ENCODE peak calls at places on chromosomes 6 and 20, in eight cellular contexts. One of them, this sample, is unnamed.

GRCh38 chr6:21595265-21595950 is 1.9 kb downstream of the SOX4 start:
- DNase-seq in Calu3: peak
- DNase-seq in endothelial cell: peak
- DNase-seq in brain microvascular endothelial cell: no peak
- DNase-seq in tibial nerve: peak
- DNase-seq in CD8-positive, alpha-beta T cell: no peak
- DNase-seq in RWPE1: peak
- DNase-seq in OCI-LY7: peak
- DNase-seq in this sample: peak

GRCh38 chr6:97401533-97401932 is 118.5 kb upstream of the MMS22L start:
- DNase-seq in OCI-LY7: no peak
- DNase-seq in brain microvascular endothelial cell: peak
- DNase-seq in RWPE1: no peak
- DNase-seq in Calu3: no peak
- DNase-seq in tibial nerve: no peak
- DNase-seq in CD8-positive, alpha-beta T cell: no peak
- DNase-seq in endothelial cell: no peak
- DNase-seq in this sample: no peak

GRCh38 chr6:163094881-163095280 is 319.6 kb upstream of the QKI start:
- DNase-seq in RWPE1: no peak
- DNase-seq in tibial nerve: no peak
- DNase-seq in endothelial cell: no peak
- DNase-seq in brain microvascular endothelial cell: no peak
- DNase-seq in Calu3: no peak
- DNase-seq in CD8-positive, alpha-beta T cell: no peak
- DNase-seq in OCI-LY7: no peak
- DNase-seq in this sample: no peak

GRCh38 chr6:169943521-169944337 is 192.3 kb downstream of the ERMARD start:
- DNase-seq in Calu3: no peak
- DNase-seq in endothelial cell: no peak
- DNase-seq in tibial nerve: no peak
- DNase-seq in RWPE1: no peak
- DNase-seq in OCI-LY7: no peak
- DNase-seq in CD8-positive, alpha-beta T cell: no peak
- DNase-seq in brain microvascular endothelial cell: no peak
- DNase-seq in this sample: no peak

GRCh38 chr20:31538327-31538726 is 24.1 kb downstream of the HM13 start:
- DNase-seq in endothelial cell: no peak
- DNase-seq in Calu3: no peak
- DNase-seq in CD8-positive, alpha-beta T cell: no peak
- DNase-seq in OCI-LY7: no peak
- DNase-seq in brain microvascular endothelial cell: no peak
- DNase-seq in RWPE1: no peak
- DNase-seq in tibial nerve: no peak
- DNase-seq in this sample: no peak

GRCh38 chr6:68967549-68968300 is 332.6 kb downstream of the ADGRB3 start:
- DNase-seq in CD8-positive, alpha-beta T cell: peak
- DNase-seq in tibial nerve: peak
- DNase-seq in brain microvascular endothelial cell: peak
- DNase-seq in Calu3: peak
- DNase-seq in RWPE1: peak
- DNase-seq in endothelial cell: peak
- DNase-seq in OCI-LY7: peak
- DNase-seq in this sample: peak

GRCh38 chr20:49552007-49552406 is 15.9 kb downstream of the PTGIS start:
- DNase-seq in CD8-positive, alpha-beta T cell: no peak
- DNase-seq in brain microvascular endothelial cell: no peak
- DNase-seq in RWPE1: no peak
- DNase-seq in OCI-LY7: no peak
- DNase-seq in endothelial cell: no peak
- DNase-seq in Calu3: no peak
- DNase-seq in tibial nerve: no peak
- DNase-seq in this sample: no peak

GRCh38 chr20:12575352-12576095 is 433.2 kb upstream of the SPTLC3 start:
- DNase-seq in RWPE1: no peak
- DNase-seq in CD8-positive, alpha-beta T cell: no peak
- DNase-seq in Calu3: no peak
- DNase-seq in tibial nerve: peak
- DNase-seq in OCI-LY7: no peak
- DNase-seq in endothelial cell: no peak
- DNase-seq in brain microvascular endothelial cell: no peak
- DNase-seq in this sample: no peak

GRCh38 chr20:34123309-34123708 is 11.3 kb upstream of the EIF2S2 start:
- DNase-seq in endothelial cell: no peak
- DNase-seq in OCI-LY7: no peak
- DNase-seq in Calu3: no peak
- DNase-seq in RWPE1: no peak
- DNase-seq in CD8-positive, alpha-beta T cell: no peak
- DNase-seq in brain microvascular endothelial cell: no peak
- DNase-seq in tibial nerve: no peak
- DNase-seq in this sample: no peak

GRCh38 chr6:7589221-7589620 is 777 bp upstream of the SNRNP48 start:
- DNase-seq in brain microvascular endothelial cell: no peak
- DNase-seq in CD8-positive, alpha-beta T cell: no peak
- DNase-seq in endothelial cell: no peak
- DNase-seq in Calu3: no peak
- DNase-seq in RWPE1: peak
- DNase-seq in tibial nerve: no peak
- DNase-seq in OCI-LY7: no peak
- DNase-seq in this sample: no peak

GRCh38 chr6:162416845-162417537 is 310.6 kb downstream of the PRKN start:
- DNase-seq in brain microvascular endothelial cell: no peak
- DNase-seq in endothelial cell: no peak
- DNase-seq in Calu3: no peak
- DNase-seq in CD8-positive, alpha-beta T cell: no peak
- DNase-seq in tibial nerve: no peak
- DNase-seq in RWPE1: no peak
- DNase-seq in OCI-LY7: no peak
- DNase-seq in this sample: no peak

GRCh38 chr6:72798196-72798595 is 176.3 kb downstream of the KCNQ5 start:
- DNase-seq in brain microvascular endothelial cell: peak
- DNase-seq in tibial nerve: no peak
- DNase-seq in OCI-LY7: no peak
- DNase-seq in CD8-positive, alpha-beta T cell: no peak
- DNase-seq in Calu3: no peak
- DNase-seq in RWPE1: peak
- DNase-seq in endothelial cell: no peak
- DNase-seq in this sample: no peak

GRCh38 chr6:134138226-134138975 is 86.0 kb upstream of the SLC2A12 start:
- DNase-seq in CD8-positive, alpha-beta T cell: no peak
- DNase-seq in RWPE1: no peak
- DNase-seq in brain microvascular endothelial cell: no peak
- DNase-seq in Calu3: no peak
- DNase-seq in tibial nerve: no peak
- DNase-seq in endothelial cell: no peak
- DNase-seq in OCI-LY7: no peak
- DNase-seq in this sample: no peak

GRCh38 chr6:105799051-105799450 is 287.1 kb upstream of the PRDM1 start:
- DNase-seq in RWPE1: no peak
- DNase-seq in Calu3: no peak
- DNase-seq in brain microvascular endothelial cell: no peak
- DNase-seq in OCI-LY7: no peak
- DNase-seq in CD8-positive, alpha-beta T cell: no peak
- DNase-seq in tibial nerve: peak
- DNase-seq in endothelial cell: no peak
- DNase-seq in this sample: no peak

GRCh38 chr20:10113746-10114145 is 79.0 kb downstream of the ANKEF1 start:
- DNase-seq in Calu3: no peak
- DNase-seq in RWPE1: no peak
- DNase-seq in CD8-positive, alpha-beta T cell: no peak
- DNase-seq in OCI-LY7: no peak
- DNase-seq in endothelial cell: no peak
- DNase-seq in brain microvascular endothelial cell: no peak
- DNase-seq in tibial nerve: no peak
- DNase-seq in this sample: no peak

GRCh38 chr6:144809120-144809519 is 524.0 kb downstream of the UTRN start:
- DNase-seq in brain microvascular endothelial cell: no peak
- DNase-seq in tibial nerve: no peak
- DNase-seq in RWPE1: peak
- DNase-seq in endothelial cell: no peak
- DNase-seq in OCI-LY7: no peak
- DNase-seq in Calu3: no peak
- DNase-seq in CD8-positive, alpha-beta T cell: no peak
- DNase-seq in this sample: no peak

GRCh38 chr6:37032239-37032638 is 26.8 kb downstream of the FGD2 start:
- DNase-seq in OCI-LY7: no peak
- DNase-seq in CD8-positive, alpha-beta T cell: no peak
- DNase-seq in RWPE1: no peak
- DNase-seq in Calu3: no peak
- DNase-seq in brain microvascular endothelial cell: no peak
- DNase-seq in tibial nerve: no peak
- DNase-seq in endothelial cell: no peak
- DNase-seq in this sample: no peak

GRCh38 chr20:22579119-22579427 is 5.3 kb downstream of the FOXA2 start:
- DNase-seq in Calu3: no peak
- DNase-seq in CD8-positive, alpha-beta T cell: no peak
- DNase-seq in endothelial cell: no peak
- DNase-seq in OCI-LY7: no peak
- DNase-seq in RWPE1: no peak
- DNase-seq in brain microvascular endothelial cell: no peak
- DNase-seq in tibial nerve: no peak
- DNase-seq in this sample: no peak

GRCh38 chr6:33807606-33808005 is 3.8 kb upstream of the MLN start:
- DNase-seq in CD8-positive, alpha-beta T cell: no peak
- DNase-seq in Calu3: no peak
- DNase-seq in endothelial cell: no peak
- DNase-seq in brain microvascular endothelial cell: no peak
- DNase-seq in RWPE1: no peak
- DNase-seq in tibial nerve: no peak
- DNase-seq in OCI-LY7: no peak
- DNase-seq in this sample: no peak

GRCh38 chr20:36240076-36240475 is 3.8 kb downstream of the AAR2 start:
- DNase-seq in CD8-positive, alpha-beta T cell: no peak
- DNase-seq in RWPE1: no peak
- DNase-seq in brain microvascular endothelial cell: no peak
- DNase-seq in OCI-LY7: no peak
- DNase-seq in Calu3: no peak
- DNase-seq in endothelial cell: no peak
- DNase-seq in tibial nerve: no peak
- DNase-seq in this sample: no peak
- TF ChIP-seq CTCF in CD8-positive, alpha-beta T cell: no peak
- TF ChIP-seq CTCF in RWPE1: no peak
- TF ChIP-seq CTCF in brain microvascular endothelial cell: no peak
- TF ChIP-seq CTCF in OCI-LY7: no peak
- TF ChIP-seq CTCF in Calu3: no peak
- TF ChIP-seq CTCF in endothelial cell: no peak
- TF ChIP-seq CTCF in tibial nerve: no peak
- TF ChIP-seq CTCF in this sample: no peak

GRCh38 chr6:84052204-84052882 is 18.8 kb downstream of the MRAP2 start:
- DNase-seq in RWPE1: peak
- DNase-seq in OCI-LY7: no peak
- DNase-seq in Calu3: no peak
- DNase-seq in endothelial cell: peak
- DNase-seq in brain microvascular endothelial cell: peak
- DNase-seq in CD8-positive, alpha-beta T cell: no peak
- DNase-seq in tibial nerve: peak
- DNase-seq in this sample: no peak
- TF ChIP-seq CTCF in RWPE1: no peak
- TF ChIP-seq CTCF in OCI-LY7: no peak
- TF ChIP-seq CTCF in Calu3: no peak
- TF ChIP-seq CTCF in endothelial cell: no peak
- TF ChIP-seq CTCF in brain microvascular endothelial cell: peak
- TF ChIP-seq CTCF in CD8-positive, alpha-beta T cell: no peak
- TF ChIP-seq CTCF in tibial nerve: no peak
- TF ChIP-seq CTCF in this sample: no peak

GRCh38 chr6:2035046-2035445 is 210.4 kb downstream of the GMDS start:
- DNase-seq in tibial nerve: no peak
- DNase-seq in CD8-positive, alpha-beta T cell: no peak
- DNase-seq in OCI-LY7: no peak
- DNase-seq in brain microvascular endothelial cell: no peak
- DNase-seq in Calu3: no peak
- DNase-seq in RWPE1: no peak
- DNase-seq in endothelial cell: no peak
- DNase-seq in this sample: no peak

GRCh38 chr6:2034256-2034655 is 211.1 kb downstream of the GMDS start:
- DNase-seq in endothelial cell: no peak
- DNase-seq in CD8-positive, alpha-beta T cell: no peak
- DNase-seq in RWPE1: no peak
- DNase-seq in brain microvascular endothelial cell: no peak
- DNase-seq in tibial nerve: no peak
- DNase-seq in OCI-LY7: no peak
- DNase-seq in Calu3: no peak
- DNase-seq in this sample: no peak

GRCh38 chr6:2036084-2037023 is 209.1 kb downstream of the GMDS start:
- DNase-seq in brain microvascular endothelial cell: no peak
- DNase-seq in OCI-LY7: no peak
- DNase-seq in CD8-positive, alpha-beta T cell: no peak
- DNase-seq in RWPE1: no peak
- DNase-seq in tibial nerve: no peak
- DNase-seq in Calu3: no peak
- DNase-seq in endothelial cell: no peak
- DNase-seq in this sample: no peak

GRCh38 chr6:2038096-2038495 is 207.3 kb downstream of the GMDS start:
- DNase-seq in brain microvascular endothelial cell: peak
- DNase-seq in tibial nerve: no peak
- DNase-seq in RWPE1: no peak
- DNase-seq in endothelial cell: no peak
- DNase-seq in OCI-LY7: no peak
- DNase-seq in CD8-positive, alpha-beta T cell: peak
- DNase-seq in Calu3: no peak
- DNase-seq in this sample: no peak

GRCh38 chr6:2037230-2037926 is 208.0 kb downstream of the GMDS start:
- DNase-seq in brain microvascular endothelial cell: no peak
- DNase-seq in tibial nerve: no peak
- DNase-seq in endothelial cell: no peak
- DNase-seq in OCI-LY7: no peak
- DNase-seq in Calu3: no peak
- DNase-seq in RWPE1: no peak
- DNase-seq in CD8-positive, alpha-beta T cell: no peak
- DNase-seq in this sample: no peak
- TF ChIP-seq CTCF in brain microvascular endothelial cell: peak
- TF ChIP-seq CTCF in tibial nerve: no peak
- TF ChIP-seq CTCF in endothelial cell: no peak
- TF ChIP-seq CTCF in OCI-LY7: no peak
- TF ChIP-seq CTCF in Calu3: no peak
- TF ChIP-seq CTCF in RWPE1: no peak
- TF ChIP-seq CTCF in CD8-positive, alpha-beta T cell: no peak
- TF ChIP-seq CTCF in this sample: no peak

GRCh38 chr6:119077643-119078448 is 618 bp downstream of the FAM184A start:
- DNase-seq in Calu3: peak
- DNase-seq in brain microvascular endothelial cell: no peak
- DNase-seq in tibial nerve: no peak
- DNase-seq in endothelial cell: peak
- DNase-seq in CD8-positive, alpha-beta T cell: peak
- DNase-seq in OCI-LY7: no peak
- DNase-seq in RWPE1: peak
- DNase-seq in this sample: peak
- TF ChIP-seq CTCF in Calu3: peak
- TF ChIP-seq CTCF in brain microvascular endothelial cell: no peak
- TF ChIP-seq CTCF in tibial nerve: no peak
- TF ChIP-seq CTCF in endothelial cell: no peak
- TF ChIP-seq CTCF in CD8-positive, alpha-beta T cell: peak
- TF ChIP-seq CTCF in OCI-LY7: no peak
- TF ChIP-seq CTCF in RWPE1: no peak
- TF ChIP-seq CTCF in this sample: no peak

GRCh38 chr20:32577023-32577422 is 8.1 kb downstream of the NOL4L start:
- DNase-seq in CD8-positive, alpha-beta T cell: no peak
- DNase-seq in brain microvascular endothelial cell: no peak
- DNase-seq in RWPE1: no peak
- DNase-seq in tibial nerve: no peak
- DNase-seq in OCI-LY7: no peak
- DNase-seq in endothelial cell: no peak
- DNase-seq in Calu3: no peak
- DNase-seq in this sample: no peak
- TF ChIP-seq CTCF in CD8-positive, alpha-beta T cell: no peak
- TF ChIP-seq CTCF in brain microvascular endothelial cell: peak
- TF ChIP-seq CTCF in RWPE1: no peak
- TF ChIP-seq CTCF in tibial nerve: no peak
- TF ChIP-seq CTCF in OCI-LY7: no peak
- TF ChIP-seq CTCF in endothelial cell: no peak
- TF ChIP-seq CTCF in Calu3: no peak
- TF ChIP-seq CTCF in this sample: no peak

This sample was measured in GM13976.